ENCODE peak calls at places on chromosomes 3 and 15, in ten cellular contexts. S, T, U, J, H, V, O, B, R and A are unnamed samples. For H3K4me1, the result is how much of the 10 kb centered on the place peaks cover.

GRCh38 chr3:189041482-189042090 is 130.2 kb upstream of the TPRG1 start:
- DNase-seq in S (peak), T (no peak), U (peak), J (peak), H (no peak), V (peak), O (no peak), B (peak), R (peak), A (peak)

GRCh38 chr3:128488995-128489859 is 3.8 kb downstream of the GATA2 start:
- DNase-seq in S (peak), T (peak), U (peak), J (peak), H (no peak), V (peak), O (no peak), B (peak), R (peak), A (no peak)

GRCh38 chr15:38992541-38993334 is 428.1 kb upstream of the RASGRP1 start:
- DNase-seq in S (no peak), T (no peak), U (no peak), J (no peak), H (no peak), V (peak), O (no peak), B (no peak), R (no peak), A (no peak)

GRCh38 chr3:112752092-112752512 is 94.6 kb downstream of the CD200R1L start:
- DNase-seq in S (no peak), T (no peak), U (no peak), J (no peak), H (no peak), V (no peak), O (no peak), B (peak), R (no peak), A (no peak)

GRCh38 chr3:16148783-16149182 is 25.7 kb upstream of the GALNT15 start:
- DNase-seq in S (peak), T (peak), U (peak), J (peak), H (no peak), V (no peak), O (peak), B (no peak), R (no peak), A (peak)

GRCh38 chr15:27175479-27176153 is 204.6 kb downstream of the GABRG3 start:
- DNase-seq in S (no peak), T (no peak), U (no peak), J (no peak), H (no peak), V (no peak), O (no peak), B (no peak), R (peak), A (no peak)

GRCh38 chr3:66592061-66592875 is 91.4 kb upstream of the LRIG1 start:
- DNase-seq in S (no peak), T (no peak), U (no peak), J (no peak), H (no peak), V (no peak), O (no peak), B (no peak), R (peak), A (no peak)

GRCh38 chr15:35173444-35174118 is 88.5 kb upstream of the NANOGP8 start:
- DNase-seq in S (no peak), T (no peak), U (no peak), J (no peak), H (no peak), V (no peak), O (no peak), B (no peak), R (no peak), A (no peak)

GRCh38 chr3:188682316-188682715 is 489.5 kb upstream of the TPRG1 start:
- DNase-seq in S (no peak), T (no peak), U (no peak), J (no peak), H (no peak), V (no peak), O (no peak), B (no peak), R (no peak), A (no peak)

GRCh38 chr15:73907018-73907394 is 19.3 kb upstream of the LOXL1 start:
- DNase-seq in S (no peak), T (no peak), U (no peak), J (no peak), H (no peak), V (peak), O (no peak), B (no peak), R (no peak), A (no peak)

GRCh38 chr15:56215769-56216168 is 27.9 kb downstream of the RFX7 start:
- DNase-seq in S (no peak), T (no peak), U (no peak), J (no peak), H (no peak), V (no peak), O (no peak), B (no peak), R (peak), A (no peak)

GRCh38 chr15:68644996-68645395 is 66.2 kb downstream of the CORO2B start:
- DNase-seq in S (no peak), T (no peak), U (no peak), J (no peak), H (no peak), V (peak), O (no peak), B (no peak), R (no peak), A (no peak)

GRCh38 chr3:31188112-31188511 is 293.7 kb upstream of the GADL1 start:
- DNase-seq in S (no peak), T (peak), U (no peak), J (peak), H (no peak), V (no peak), O (peak), B (no peak), R (no peak), A (no peak)

GRCh38 chr3:12746419-12746818 is 12.6 kb downstream of the TMEM40 start:
- DNase-seq in S (no peak), T (no peak), U (no peak), J (no peak), H (no peak), V (no peak), O (no peak), B (no peak), R (no peak), A (no peak)

GRCh38 chr3:100810671-100811070 is 101.4 kb downstream of the TFG start:
- DNase-seq in S (no peak), T (no peak), U (no peak), J (no peak), H (no peak), V (no peak), O (no peak), B (no peak), R (no peak), A (no peak)

GRCh38 chr15:58988011-58988785 is 735 bp downstream of the RNF111 start:
- DNase-seq in S (peak), T (peak), U (peak), J (peak), H (peak), V (peak), O (peak), B (no peak), R (peak), A (peak)

GRCh38 chr15:24627443-24627842 is 48.1 kb upstream of the NPAP1 start:
- DNase-seq in S (no peak), T (no peak), U (no peak), J (no peak), H (no peak), V (no peak), O (no peak), B (no peak), R (no peak), A (no peak)

GRCh38 chr3:89467886-89468479 is 360.6 kb downstream of the EPHA3 start:
- DNase-seq in S (no peak), T (no peak), U (no peak), J (no peak), H (no peak), V (no peak), O (no peak), B (no peak), R (peak), A (no peak)

GRCh38 chr3:55434789-55435188 is 52.3 kb downstream of the WNT5A start:
- DNase-seq in S (peak), T (no peak), U (peak), J (no peak), H (no peak), V (no peak), O (no peak), B (no peak), R (peak), A (no peak)

GRCh38 chr3:123791417-123791816 is 92.7 kb downstream of the MYLK start:
- DNase-seq in S (no peak), T (no peak), U (no peak), J (no peak), H (no peak), V (no peak), O (no peak), B (no peak), R (no peak), A (no peak)

GRCh38 chr3:151301787-151302186 is 14.8 kb downstream of the GPR87 start:
- DNase-seq in S (no peak), T (no peak), U (no peak), J (no peak), H (no peak), V (no peak), O (no peak), B (no peak), R (no peak), A (no peak)

GRCh38 chr15:67832965-67833503 is 6.8 kb downstream of the RNU6-1 start:
- DNase-seq in S (no peak), T (no peak), U (no peak), J (no peak), H (no peak), V (peak), O (no peak), B (no peak), R (peak), A (no peak)

GRCh38 chr3:46213201-46213600 is 5.1 kb upstream of the CCR1 start:
- DNase-seq in S (no peak), T (no peak), U (no peak), J (no peak), H (no peak), V (no peak), O (no peak), B (no peak), R (no peak), A (no peak)

GRCh38 chr15:72146934-72147333 is 28.7 kb downstream of the SENP8 start:
- DNase-seq in S (no peak), T (no peak), U (no peak), J (no peak), H (no peak), V (no peak), O (no peak), B (no peak), R (no peak), A (no peak)

GRCh38 chr3:168090306-168091085 is 5.2 kb downstream of the GOLIM4 start:
- DNase-seq in S (no peak), T (no peak), U (no peak), J (no peak), H (no peak), V (no peak), O (no peak), B (no peak), R (no peak), A (no peak)

GRCh38 chr3:171365489-171365888 is 94.7 kb downstream of the TNIK start:
- DNase-seq in S (no peak), T (no peak), U (no peak), J (no peak), H (no peak), V (no peak), O (no peak), B (no peak), R (no peak), A (no peak)

GRCh38 chr15:77717592-77717991 is 84.9 kb upstream of the LINGO1 start:
- DNase-seq in S (no peak), T (no peak), U (no peak), J (no peak), H (no peak), V (no peak), O (no peak), B (no peak), R (no peak), A (no peak)

GRCh38 chr15:95594496-95594895 is 736.0 kb upstream of the NR2F2 start:
- DNase-seq in S (no peak), T (no peak), U (no peak), J (no peak), H (no peak), V (peak), O (no peak), B (no peak), R (peak), A (no peak)

GRCh38 chr15:28931828-28932227 is 46.1 kb downstream of the APBA2 start:
- DNase-seq in S (no peak), T (no peak), U (no peak), J (no peak), H (no peak), V (no peak), O (no peak), B (no peak), R (no peak), A (no peak)

GRCh38 chr3:15676259-15676658 is 74.7 kb downstream of the BTD start:
- DNase-seq in S (no peak), T (no peak), U (no peak), J (no peak), H (no peak), V (no peak), O (no peak), B (no peak), R (no peak), A (no peak)

GRCh38 chr15:79702621-79703020 is 194.2 kb downstream of the MTHFS start:
- DNase-seq in S (no peak), T (no peak), U (no peak), J (no peak), H (no peak), V (no peak), O (no peak), B (no peak), R (no peak), A (no peak)

GRCh38 chr3:163785693-163786092 is 1292.6 kb downstream of the SI start:
- DNase-seq in S (no peak), T (no peak), U (no peak), J (no peak), H (no peak), V (peak), O (no peak), B (no peak), R (peak), A (no peak)

GRCh38 chr3:1616715-1617114 is 482.0 kb upstream of the CNTN4 start:
- DNase-seq in S (no peak), T (no peak), U (no peak), J (no peak), H (no peak), V (peak), O (no peak), B (no peak), R (no peak), A (no peak)

GRCh38 chr3:56133423-56133822 is 334.8 kb downstream of the ERC2 start:
- DNase-seq in S (no peak), T (no peak), U (no peak), J (no peak), H (no peak), V (no peak), O (no peak), B (no peak), R (no peak), A (no peak)

DNA sequence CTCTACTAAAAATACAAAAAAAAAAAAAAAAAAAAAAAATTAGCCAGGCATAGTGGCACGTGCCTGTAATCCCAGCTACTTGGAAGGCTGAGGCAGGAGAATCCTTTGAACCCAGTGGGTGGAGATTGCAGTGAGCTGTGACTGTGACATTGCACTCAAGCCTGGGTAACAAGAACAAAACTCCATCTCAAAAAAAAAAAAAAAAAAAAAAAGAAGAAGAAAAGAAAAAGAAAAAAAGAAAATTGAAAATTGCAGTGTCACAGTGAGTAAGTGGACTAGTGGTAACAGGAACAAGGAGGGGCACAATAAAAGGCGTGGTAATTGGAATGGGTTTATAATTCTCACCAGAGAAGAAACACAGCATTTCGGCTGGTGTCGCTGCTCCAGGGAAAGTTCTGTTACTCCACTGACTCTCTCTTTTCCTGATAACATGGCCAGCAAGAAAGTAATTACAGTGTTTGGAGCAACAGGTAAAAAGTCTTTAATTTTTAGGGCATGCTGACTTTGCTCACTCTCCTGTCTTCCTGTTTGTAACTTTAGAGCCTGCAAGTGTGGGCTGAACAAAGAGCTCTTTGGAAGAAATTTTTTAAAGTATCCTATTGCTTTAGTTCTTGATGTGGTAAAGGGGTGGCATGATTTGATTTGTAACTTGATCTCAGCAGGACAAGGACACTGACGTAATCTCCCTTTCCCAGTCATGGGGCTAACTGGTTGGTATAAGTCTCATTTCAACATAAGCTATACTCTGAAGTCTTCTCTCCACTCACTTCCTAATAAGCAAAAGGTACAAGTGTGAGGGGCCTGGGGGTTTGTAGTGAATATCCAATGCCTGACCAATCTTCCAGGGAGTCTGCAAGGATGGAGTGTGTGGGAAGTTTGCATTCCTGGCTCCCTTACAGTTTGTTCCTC is 22.0 kb upstream of the TRA2B start:
- DNase-seq in S (peak), T (no peak), U (peak), J (no peak), H (no peak), V (peak), O (no peak), B (peak), R (no peak), A (peak)
- H3K4me3 ChIP-seq in S (no peak), T (no peak), U (no peak), J (no peak), H (no peak), V (no peak), O (no peak), B (peak), R (no peak), A (no peak)

GRCh38 chr3:196432137-196432879 is at the start of gene UBXN7:
- DNase-seq in S (peak), T (peak), U (peak), J (peak), H (peak), V (peak), O (peak), B (peak), R (peak), A (peak)

DNA sequence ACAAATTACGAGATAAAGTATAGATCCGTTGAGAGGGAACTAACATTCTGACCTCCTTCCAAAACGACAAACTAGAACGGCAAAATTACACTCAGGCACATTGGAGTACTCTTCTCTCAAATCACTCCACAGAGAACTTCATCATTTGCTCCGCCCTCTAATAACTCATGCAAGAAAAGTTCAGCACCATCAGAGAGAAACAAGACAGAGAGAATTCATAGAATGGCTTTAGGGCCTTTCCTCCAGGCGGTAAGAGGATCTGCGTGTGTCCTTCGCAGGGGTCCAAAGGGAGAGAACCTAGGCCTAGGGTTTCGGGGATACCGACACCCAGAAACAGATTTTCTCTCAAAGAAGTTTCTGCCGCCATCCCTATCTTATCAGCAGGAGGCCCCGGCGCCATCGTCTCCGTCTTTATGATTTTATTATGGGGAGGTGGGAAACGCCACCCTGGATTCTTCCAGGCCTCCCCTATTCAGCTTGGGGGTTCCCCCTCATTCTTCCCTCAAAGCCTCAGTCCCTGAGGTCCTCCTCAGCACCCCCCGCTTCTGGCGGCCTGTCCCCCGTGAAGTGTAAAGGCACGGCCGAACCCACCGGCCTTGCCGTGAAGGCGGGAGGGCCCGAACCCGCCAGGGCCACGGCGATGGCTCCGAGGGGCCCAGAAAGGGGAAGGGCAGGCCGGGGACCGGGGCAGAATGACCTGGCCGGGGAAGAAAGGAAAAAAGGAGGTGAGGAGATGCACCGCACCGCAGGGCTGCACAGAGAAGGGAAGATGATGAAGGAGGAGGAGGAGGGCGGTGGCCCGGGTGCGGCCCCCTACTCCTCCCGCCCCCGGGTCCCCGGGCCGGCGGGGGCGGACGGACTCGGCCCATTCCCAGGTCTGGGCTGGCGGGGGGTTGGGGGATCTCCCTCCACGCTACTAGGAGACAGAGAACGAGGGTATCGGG is 762 bp downstream of the UBXN7 start:
- DNase-seq in S (peak), T (no peak), U (peak), J (peak), H (no peak), V (peak), O (peak), B (peak), R (peak), A (peak)
- TF ChIP-seq CTCF in S (no peak), T (no peak), U (no peak), J (no peak), H (no peak), V (no peak), O (no peak), B (no peak), R (no peak), A (no peak)

DNA sequence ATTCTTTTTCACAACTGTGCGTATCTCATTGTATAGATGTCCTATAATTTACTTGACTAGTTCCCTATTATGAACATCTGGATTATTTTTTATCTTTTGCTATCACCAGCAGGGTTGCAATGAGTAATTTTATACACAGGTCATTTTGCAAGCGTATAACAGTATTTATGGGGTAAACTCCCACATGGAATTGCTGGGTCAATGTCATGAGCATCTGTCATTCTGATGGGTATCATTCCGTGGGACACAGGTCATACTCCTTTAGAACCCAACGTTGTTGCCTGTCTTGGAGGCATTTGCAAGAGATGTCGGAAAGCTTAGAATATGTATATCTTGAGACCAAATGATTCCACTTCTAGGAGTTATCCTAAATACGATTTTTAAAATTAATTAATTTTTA is 12.9 kb downstream of the BHLHE40 start:
- DNase-seq in S (no peak), T (no peak), U (no peak), J (no peak), H (peak), V (no peak), O (no peak), B (no peak), R (no peak), A (no peak)
- H3K4me1 ChIP-seq in S (under half), T (under half), U (under half), J (under half), H (under half), V (under half), O (under half), B (under half), R (under half), A (under half)

GRCh38 chr3:124887177-124887995 is at the start of gene ITGB5:
- DNase-seq in S (peak), T (peak), U (peak), J (peak), H (no peak), V (peak), O (peak), B (peak), R (peak), A (peak)
- H3K4me3 ChIP-seq in S (peak), T (peak), U (peak), J (peak), H (peak), V (peak), O (peak), B (peak), R (peak), A (peak)

GRCh38 chr3:78029775-78030174 is 989.9 kb downstream of the ROBO2 start:
- DNase-seq in S (no peak), T (no peak), U (no peak), J (no peak), H (no peak), V (no peak), O (no peak), B (no peak), R (peak), A (no peak)
- TF ChIP-seq CTCF in S (no peak), T (no peak), U (no peak), J (no peak), H (no peak), V (no peak), O (no peak), B (no peak), R (peak), A (no peak)